ENCODE peak calls at places on chromosome 11, in six cellular contexts. X is mammary epithelial cell, H is tibial artery, Z is heart right ventricle, T is ovary, R is lower lobe of right lung. P is an unnamed sample.

GRCh38 chr11:96318399-96318798 is 24.6 kb downstream of the MAML2 start:
- DNase-seq in X (no peak), R (no peak), H (no peak), T (no peak), Z (no peak), P (no peak)

GRCh38 chr11:13663631-13664071 is 4.8 kb upstream of the FAR1 start:
- DNase-seq in R (no peak), Z (no peak), H (no peak), T (no peak), X (peak; percentile 72), P (no peak)

GRCh38 chr11:115930276-115930675 is 426.1 kb upstream of the CADM1 start:
- DNase-seq in X (no peak), T (no peak), R (no peak), H (no peak), Z (no peak), P (no peak)

GRCh38 chr11:2203440-2204259 is 32.0 kb upstream of the TH start:
- DNase-seq in T (no peak), Z (no peak), H (peak; percentile 15), X (no peak), R (peak; percentile 38), P (peak; percentile 5)

GRCh38 chr11:72478596-72479143 is 44.3 kb upstream of the CLPB start:
- DNase-seq in Z (no peak), X (no peak), H (no peak), R (no peak), T (no peak), P (no peak)

GRCh38 chr11:4991066-4991465 is 3.6 kb upstream of the OR51L1 start:
- DNase-seq in T (no peak), X (no peak), R (no peak), Z (no peak), H (no peak), P (no peak)

GRCh38 chr11:18611196-18611595 is 11.6 kb downstream of the MISFA start:
- DNase-seq in T (no peak), X (no peak), H (no peak), R (no peak), Z (no peak), P (no peak)

GRCh38 chr11:69201764-69202370 is 46.1 kb downstream of the SMIM38 start:
- DNase-seq in T (no peak), H (no peak), Z (no peak), X (no peak), R (no peak), P (peak; percentile 5)

GRCh38 chr11:85765835-85766234 is 45.1 kb downstream of the SYTL2 start:
- DNase-seq in H (no peak), Z (no peak), X (no peak), T (no peak), R (no peak), P (no peak)

GRCh38 chr11:17747131-17747955 is 12.8 kb downstream of the KCNC1 start:
- DNase-seq in H (no peak), R (no peak), X (no peak), Z (no peak), T (no peak), P (no peak)

GRCh38 chr11:2290351-2290841 is 11.3 kb downstream of the C11orf21 start:
- DNase-seq in X (no peak), Z (no peak), R (peak; percentile 35), H (no peak), T (no peak), P (peak; percentile 38)

GRCh38 chr11:94838027-94838610 is 70.0 kb downstream of the AMOTL1 start:
- DNase-seq in T (no peak), Z (no peak), X (no peak), H (no peak), R (no peak), P (no peak)

GRCh38 chr11:67428052-67429001 is at the start of gene RPS6KB2:
- DNase-seq in X (peak; percentile 95), Z (peak; percentile 99), H (peak; percentile 99), T (peak; percentile 99), R (peak; percentile 99), P (peak; percentile 99)

GRCh38 chr11:131464024-131464423 is 93.6 kb downstream of the NTM start:
- DNase-seq in X (no peak), R (no peak), Z (no peak), H (no peak), T (no peak), P (no peak)

GRCh38 chr11:120471131-120471530 is 40.4 kb upstream of the GRIK4 start:
- DNase-seq in Z (no peak), H (no peak), X (peak; percentile 8), R (no peak), T (no peak), P (no peak)

GRCh38 chr11:124313131-124313530 is 618 bp downstream of the OR8D1 start:
- DNase-seq in Z (no peak), R (no peak), H (no peak), X (no peak), T (no peak), P (no peak)

GRCh38 chr11:128236506-128237498 is 350.6 kb downstream of the ETS1 start:
- DNase-seq in T (no peak), X (no peak), H (no peak), Z (no peak), R (no peak), P (no peak)

GRCh38 chr11:125281831-125282595 is 117.5 kb downstream of the PKNOX2 start:
- DNase-seq in X (peak; percentile 57), T (no peak), Z (no peak), H (no peak), R (no peak), P (no peak)

DNA sequence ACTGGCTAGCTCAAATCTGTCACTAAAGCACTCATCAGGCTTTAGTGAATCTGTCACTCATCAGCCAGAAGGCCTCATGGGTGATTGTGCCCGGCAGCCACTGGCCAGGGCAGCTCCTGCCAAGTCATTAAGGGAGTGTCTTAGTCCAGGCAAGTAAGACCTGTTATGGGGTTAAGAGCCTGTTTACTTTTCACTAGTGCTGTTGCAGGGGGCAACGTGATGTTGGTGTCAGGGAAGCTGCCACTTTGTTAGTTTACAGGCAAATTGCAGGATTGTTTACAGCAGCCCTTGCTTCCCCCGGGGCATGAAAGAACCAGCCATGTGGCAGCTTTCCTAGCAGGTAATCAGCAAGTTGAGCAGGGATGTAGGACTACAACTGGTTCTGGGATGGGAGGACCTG is 155.6 kb upstream of the NCAM1 start:
- DNase-seq in X (no peak), H (no peak), T (no peak), R (no peak), Z (no peak), P (no peak)
- H3K9me3 ChIP-seq in X (no peaks in the 10 kb centered on the region), H (no peaks in the 10 kb centered on the region), T (no peaks in the 10 kb centered on the region), R (no peaks in the 10 kb centered on the region), Z (no peaks in the 10 kb centered on the region), P (no peaks in the 10 kb centered on the region)

DNA sequence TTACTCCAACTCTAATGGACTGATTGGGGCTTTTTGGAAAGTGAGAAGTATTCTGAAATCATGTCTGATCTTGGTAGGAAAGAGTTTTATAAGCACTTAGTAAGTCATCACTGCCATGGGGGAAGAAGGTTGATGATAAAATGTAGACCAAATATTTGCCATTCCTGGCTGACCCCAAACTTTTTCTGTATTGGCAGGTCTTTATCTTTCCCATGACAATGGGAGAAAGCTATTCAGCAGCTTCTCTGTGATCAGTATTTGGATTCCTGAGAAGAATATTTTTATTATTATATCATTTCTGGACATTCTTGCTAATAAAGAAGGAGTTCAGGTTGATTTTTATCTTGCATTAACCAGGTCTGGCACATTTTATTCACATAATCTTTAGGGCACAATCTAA is 47.4 kb upstream of the BLID start:
- DNase-seq in X (no peak), T (no peak), Z (no peak), R (no peak), H (no peak), P (no peak)
- H3K4me1 ChIP-seq in X (peaks cover 90% of the 10 kb centered on the region), T (peaks cover 16% of the 10 kb centered on the region), Z (no peaks in the 10 kb centered on the region), R (peaks cover 5% of the 10 kb centered on the region), H (peaks cover 96% of the 10 kb centered on the region), P (no peaks in the 10 kb centered on the region)

DNA sequence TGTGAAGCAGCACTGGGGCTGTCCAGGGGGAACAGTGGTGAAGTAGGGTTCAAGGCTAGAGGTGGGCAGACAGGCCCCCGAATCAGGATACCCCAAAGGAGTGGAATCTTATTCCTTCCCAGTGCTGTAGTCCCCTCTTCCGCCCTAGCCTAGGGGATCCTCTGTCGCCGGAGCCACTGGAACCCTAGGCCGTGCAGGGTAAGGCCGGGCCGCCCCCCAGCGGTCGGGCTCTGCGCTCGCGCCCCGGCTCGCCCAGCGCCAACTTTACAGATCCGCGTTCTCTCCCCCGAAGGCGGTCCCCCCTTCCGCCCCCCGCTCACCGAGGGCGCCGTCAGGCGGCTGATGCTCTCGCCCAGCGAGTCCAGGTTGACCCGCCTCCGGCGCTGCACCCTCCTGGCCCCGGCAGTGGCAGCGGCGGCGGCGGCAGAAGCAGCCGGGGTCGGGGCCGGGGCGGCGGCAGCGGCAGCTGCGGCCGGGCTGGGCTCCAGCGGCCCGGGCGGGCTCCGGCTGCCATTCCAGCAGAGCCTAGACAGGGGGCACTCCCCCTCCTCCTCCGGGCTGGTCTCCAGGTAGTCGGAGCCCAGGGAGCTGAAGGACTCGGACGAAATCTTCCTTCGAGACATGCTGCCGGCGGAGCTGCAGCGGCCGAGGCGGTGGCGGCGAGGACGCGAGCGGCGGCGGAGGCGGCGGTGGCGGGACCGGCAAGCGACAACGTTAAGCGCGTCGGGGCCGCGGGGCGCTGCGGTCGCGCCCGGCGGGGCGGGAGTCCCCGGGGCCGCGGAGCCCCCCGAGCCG is 646 bp downstream of the GUCY1A2 start:
- DNase-seq in R (peak; percentile 45), H (no peak), T (peak; percentile 40), Z (peak; percentile 28), X (no peak), P (peak; percentile 56)
- TF ChIP-seq CTCF in R (peak; percentile 36), H (no peak), T (peak; percentile 12), Z (peak; percentile 56), X (peak; percentile 2), P (peak; percentile 45)

GRCh38 chr11:70603756-70604211 is 205.5 kb downstream of the CTTN start:
- DNase-seq in X (peak; percentile 75), R (peak; percentile 58), H (no peak), T (no peak), Z (no peak), P (no peak)

GRCh38 chr11:70604630-70605520 is 206.5 kb downstream of the CTTN start:
- DNase-seq in Z (no peak), X (no peak), H (no peak), T (no peak), R (peak; percentile 42), P (no peak)

GRCh38 chr11:70604221-70604620 is 205.9 kb downstream of the CTTN start:
- DNase-seq in T (no peak), Z (no peak), X (no peak), H (no peak), R (peak; percentile 25), P (no peak)

GRCh38 chr11:70603064-70603755 is 204.9 kb downstream of the CTTN start:
- DNase-seq in X (peak; percentile 17), H (no peak), R (no peak), T (no peak), Z (no peak), P (no peak)

GRCh38 chr11:70601861-70602575 is 203.7 kb downstream of the CTTN start:
- DNase-seq in T (no peak), H (no peak), X (no peak), R (no peak), Z (no peak), P (no peak)
- H3K9me3 ChIP-seq in T (no peaks in the 10 kb centered on the region), H (no peaks in the 10 kb centered on the region), X (no peaks in the 10 kb centered on the region), R (no peaks in the 10 kb centered on the region), Z (no peaks in the 10 kb centered on the region), P (no peaks in the 10 kb centered on the region)

DNA sequence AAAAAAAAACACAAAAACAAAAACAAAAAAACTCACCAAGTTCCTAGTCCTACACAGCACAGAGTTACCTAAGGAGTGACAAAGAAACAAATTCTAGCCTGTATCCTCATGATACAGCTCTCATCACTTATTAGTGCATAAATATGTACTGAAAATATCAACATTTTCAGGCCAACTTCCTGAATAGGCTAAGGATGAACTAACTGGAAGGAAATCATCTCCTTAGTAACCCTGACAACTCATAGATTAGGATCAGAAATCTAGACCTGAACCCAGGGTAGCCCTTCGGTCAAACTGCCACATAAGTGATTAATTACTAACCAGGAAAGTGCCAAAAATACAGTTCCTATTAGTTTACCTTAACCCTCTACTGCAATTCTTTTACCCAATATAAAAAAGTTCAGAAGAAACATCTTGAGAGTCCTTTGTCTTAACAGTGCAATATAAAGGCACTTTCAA is 40.0 kb downstream of the AMBRA1 start:
- DNase-seq in X (peak; percentile 59), T (no peak), Z (no peak), R (no peak), H (no peak), P (no peak)
- H3K4me1 ChIP-seq in X (peaks cover 31% of the 10 kb centered on the region), T (peaks cover 10% of the 10 kb centered on the region), Z (peaks cover 25% of the 10 kb centered on the region), R (peaks cover 48% of the 10 kb centered on the region), H (peaks cover 35% of the 10 kb centered on the region), P (peaks cover 29% of the 10 kb centered on the region)